ENCODE peak calls at places on chromosomes 11 and 22, in seven cellular contexts. K, C, M, R, B, F and Y are unnamed samples.

GRCh38 chr22:40797427-40797826 is 21.7 kb downstream of the SLC25A17 start:
- DNase-seq in K (no peak), C (no peak), M (no peak), R (no peak), B (no peak), F (no peak), Y (no peak)

GRCh38 chr22:44402196-44403111 is 89.7 kb upstream of the SHISAL1 start:
- DNase-seq in K (no peak), C (no peak), M (no peak), R (no peak), B (no peak), F (no peak), Y (no peak)

GRCh38 chr22:45064313-45065268 is 54.8 kb upstream of the PHF21B start:
- DNase-seq in K (no peak), C (peak), M (no peak), R (no peak), B (peak), F (no peak), Y (no peak)

GRCh38 chr22:34841321-34841901 is 224.5 kb upstream of the ISX start:
- DNase-seq in K (no peak), C (no peak), M (peak), R (no peak), B (no peak), F (no peak), Y (no peak)

GRCh38 chr22:41725510-41726110 is 26.3 kb downstream of the MEI1 start:
- DNase-seq in K (no peak), C (no peak), M (no peak), R (no peak), B (no peak), F (no peak), Y (no peak)

GRCh38 chr11:63489879-63490278 is 1.1 kb downstream of the PLAAT5 start:
- DNase-seq in K (no peak), C (no peak), M (peak), R (no peak), B (no peak), F (no peak), Y (no peak)

GRCh38 chr11:12556788-12557384 is 117.3 kb upstream of the TEAD1 start:
- DNase-seq in K (no peak), C (peak), M (peak), R (no peak), B (peak), F (peak), Y (no peak)

GRCh38 chr22:33524511-33525270 is 395.6 kb downstream of the LARGE1 start:
- DNase-seq in K (no peak), C (no peak), M (peak), R (no peak), B (no peak), F (no peak), Y (no peak)

GRCh38 chr11:33703771-33704170 is 3.1 kb upstream of the C11orf91 start:
- DNase-seq in K (no peak), C (no peak), M (no peak), R (no peak), B (no peak), F (no peak), Y (no peak)

GRCh38 chr11:87097582-87097981 is 59.8 kb downstream of the TMEM135 start:
- DNase-seq in K (no peak), C (peak), M (peak), R (no peak), B (peak), F (peak), Y (no peak)

GRCh38 chr11:46121724-46122477 is 647 bp upstream of the PHF21A start:
- DNase-seq in K (peak), C (peak), M (peak), R (peak), B (peak), F (peak), Y (no peak)

GRCh38 chr22:19666663-19667593 is 47.4 kb upstream of the SEPTIN5 start:
- DNase-seq in K (no peak), C (peak), M (no peak), R (no peak), B (no peak), F (no peak), Y (no peak)

GRCh38 chr11:7592706-7593105 is 78.9 kb downstream of the PPFIBP2 start:
- DNase-seq in K (no peak), C (peak), M (no peak), R (no peak), B (peak), F (no peak), Y (no peak)

GRCh38 chr11:46348986-46349401 is 1.7 kb downstream of the DGKZ start:
- DNase-seq in K (no peak), C (no peak), M (no peak), R (no peak), B (no peak), F (no peak), Y (no peak)

GRCh38 chr11:47998733-47999359 is 18.5 kb downstream of the PTPRJ start:
- DNase-seq in K (no peak), C (no peak), M (no peak), R (no peak), B (no peak), F (no peak), Y (no peak)

GRCh38 chr11:118531597-118532084 is 649 bp downstream of the TMEM25 start:
- DNase-seq in K (no peak), C (no peak), M (no peak), R (no peak), B (no peak), F (no peak), Y (no peak)

GRCh38 chr11:11845066-11845465 is 3.3 kb downstream of the USP47 start:
- DNase-seq in K (no peak), C (no peak), M (no peak), R (no peak), B (no peak), F (peak), Y (no peak)